ENCODE peak calls at places on chromosomes 2 and 18, in four cellular contexts. W, H, Q and D are unnamed samples.

GRCh38 chr18:10463741-10464140 is 9.3 kb downstream of the APCDD1 start:
- DNase-seq in H (no peak), W (no peak), Q (no peak), D (no peak)

GRCh38 chr2:96509114-96509846 is 4.1 kb upstream of the NEURL3 start:
- DNase-seq in W (peak), H (peak), Q (no peak), D (peak)

GRCh38 chr2:55138546-55139288 is 88.5 kb upstream of the RTN4 start:
- DNase-seq in W (no peak), H (no peak), Q (no peak), D (no peak)

GRCh38 chr2:64943387-64944150 is 45.6 kb upstream of the SLC1A4 start:
- DNase-seq in H (no peak), Q (no peak), W (no peak), D (peak)

GRCh38 chr2:190407246-190407661 is 901 bp upstream of the MFSD6 start:
- DNase-seq in Q (peak), H (no peak), W (peak), D (peak)

GRCh38 chr2:24917086-24917485 is 3.0 kb downstream of the ADCY3 start:
- DNase-seq in Q (no peak), W (peak), H (no peak), D (no peak)

GRCh38 chr2:3601561-3602271 is 6.8 kb downstream of the COLEC11 start:
- DNase-seq in H (no peak), W (no peak), Q (no peak), D (no peak)

GRCh38 chr2:102235491-102235890 is 48.7 kb downstream of the IL1RL2 start:
- DNase-seq in Q (no peak), W (no peak), H (no peak), D (peak)

GRCh38 chr2:37414470-37414949 is 70.1 kb downstream of the QPCT start:
- DNase-seq in Q (no peak), W (peak), H (no peak), D (peak)

GRCh38 chr2:19659375-19659774 is 242.4 kb downstream of the TTC32 start:
- DNase-seq in H (no peak), Q (no peak), W (no peak), D (no peak)